ENCODE peak calls at places on chromosomes 4 and X, in seven cellular contexts. J, B, K, W, R, P and H are unnamed samples.

GRCh38 chr4:7414736-7415510 is 19.8 kb downstream of the PSAPL1 start:
- DNase-seq in J (no peak), B (no peak), K (no peak), W (no peak), R (peak), P (no peak), H (no peak)

GRCh38 chrX:23548164-23548563 is 119.1 kb upstream of the PRDX4 start:
- DNase-seq in J (no peak), B (no peak), K (no peak), W (no peak), R (no peak), P (no peak), H (no peak)

GRCh38 chr4:152247271-152247975 is 288.5 kb downstream of the FBXW7 start:
- DNase-seq in J (no peak), B (no peak), K (no peak), W (no peak), R (no peak), P (no peak), H (no peak)

GRCh38 chrX:141732031-141732430 is 33.5 kb upstream of the SPANXD start:
- DNase-seq in J (no peak), B (no peak), K (no peak), W (no peak), R (no peak), P (no peak), H (no peak)

GRCh38 chr4:165079476-165079875 is 25.8 kb downstream of the TRIM75 start:
- DNase-seq in J (no peak), B (no peak), K (no peak), W (peak), R (peak), P (peak), H (peak)

GRCh38 chrX:48475295-48475694 is 704 bp upstream of the FTSJ1 start:
- DNase-seq in J (no peak), B (no peak), K (no peak), W (no peak), R (no peak), P (no peak), H (peak)

GRCh38 chrX:9913041-9913440 is 54.1 kb upstream of the CLDN34 start:
- DNase-seq in J (no peak), B (no peak), K (no peak), W (no peak), R (no peak), P (no peak), H (no peak)

GRCh38 chrX:88886908-88887307 is 139.9 kb downstream of the CPXCR1 start:
- DNase-seq in J (no peak), B (no peak), K (no peak), W (no peak), R (no peak), P (no peak), H (no peak)

GRCh38 chr4:26496207-26496783 is 6.0 kb upstream of the CCKAR start:
- DNase-seq in J (no peak), B (peak), K (no peak), W (no peak), R (no peak), P (no peak), H (no peak)

GRCh38 chr4:16116493-16116990 is 32.7 kb upstream of the PROM1 start:
- DNase-seq in J (no peak), B (peak), K (no peak), W (no peak), R (no peak), P (no peak), H (no peak)

GRCh38 chr4:76689079-76689817 is 208.7 kb downstream of the SOWAHB start:
- DNase-seq in J (no peak), B (no peak), K (peak), W (peak), R (peak), P (peak), H (no peak)

GRCh38 chrX:13090261-13091110 is 46.1 kb upstream of the FAM9C start:
- DNase-seq in J (no peak), B (no peak), K (no peak), W (no peak), R (no peak), P (no peak), H (peak)

GRCh38 chrX:22004866-22005265 is 27.3 kb upstream of the PHEX start:
- DNase-seq in J (no peak), B (no peak), K (no peak), W (no peak), R (no peak), P (no peak), H (no peak)

GRCh38 chr4:176270669-176271068 is 1.6 kb upstream of the ASB5 start:
- DNase-seq in J (no peak), B (no peak), K (peak), W (no peak), R (no peak), P (no peak), H (no peak)

GRCh38 chr4:40165931-40166330 is 30.9 kb upstream of the RHOH start:
- DNase-seq in J (no peak), B (no peak), K (no peak), W (no peak), R (no peak), P (no peak), H (no peak)
- TF ChIP-seq POLR2A in J (no peak), B (no peak), K (no peak), W (no peak), R (no peak), P (no peak), H (no peak)

GRCh38 chr4:677431-678293 is 3.3 kb downstream of the MYL5 start:
- DNase-seq in J (no peak), B (no peak), K (no peak), W (peak), R (no peak), P (peak), H (no peak)

GRCh38 chr4:679571-680083 is 5.3 kb downstream of the MYL5 start:
- DNase-seq in J (no peak), B (no peak), K (no peak), W (no peak), R (no peak), P (no peak), H (no peak)

GRCh38 chr4:678331-678734 is 4.0 kb downstream of the MYL5 start:
- DNase-seq in J (no peak), B (no peak), K (no peak), W (no peak), R (no peak), P (no peak), H (no peak)

GRCh38 chr4:680091-680490 is 5.7 kb downstream of the MYL5 start:
- DNase-seq in J (no peak), B (no peak), K (no peak), W (no peak), R (no peak), P (no peak), H (no peak)

DNA sequence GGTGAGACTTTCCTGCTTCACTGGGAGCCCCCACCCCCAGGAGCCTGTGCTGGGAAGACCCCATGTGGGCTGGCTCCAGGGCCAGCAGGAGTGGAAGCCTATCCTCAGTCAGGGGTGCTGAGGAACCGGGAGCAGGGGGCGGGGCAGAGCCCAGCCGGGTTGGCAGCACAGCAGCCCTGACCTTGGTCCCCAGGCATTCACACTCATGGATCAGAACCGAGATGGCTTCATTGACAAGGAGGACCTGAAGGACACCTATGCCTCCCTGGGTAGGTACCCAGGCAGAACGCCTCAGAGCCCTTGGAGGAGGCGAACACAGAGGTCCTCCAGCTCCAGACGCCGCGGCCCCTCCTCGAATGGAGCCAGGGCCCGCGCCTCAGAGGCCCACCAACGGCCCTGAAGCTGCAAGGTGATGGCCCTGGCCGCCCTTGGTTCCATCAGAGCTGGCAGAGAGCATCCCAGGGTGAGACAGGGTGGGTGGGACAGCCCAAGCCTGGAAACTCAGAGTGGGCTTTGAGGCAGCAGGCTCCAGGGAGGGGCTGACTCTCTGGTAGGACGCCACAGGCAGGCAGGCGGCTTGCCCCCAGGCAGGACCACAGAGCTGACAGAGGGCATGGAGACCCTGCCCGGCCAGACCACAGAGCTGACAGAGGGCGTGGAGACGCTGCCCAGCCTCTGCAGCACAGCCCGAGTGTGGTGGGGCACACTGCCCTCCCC is 4.6 kb downstream of the MYL5 start:
- DNase-seq in J (no peak), B (no peak), K (no peak), W (no peak), R (no peak), P (no peak), H (no peak)
- TF ChIP-seq POLR2A in J (no peak), B (no peak), K (no peak), W (no peak), R (no peak), P (no peak), H (peak)

GRCh38 chrX:115560211-115560977 is 580 bp upstream of the PLS3 start:
- DNase-seq in J (no peak), B (no peak), K (peak), W (peak), R (no peak), P (no peak), H (no peak)

GRCh38 chrX:115561605-115562491 is 874 bp downstream of the PLS3 start:
- DNase-seq in J (no peak), B (peak), K (peak), W (peak), R (peak), P (peak), H (no peak)

GRCh38 chrX:115562492-115562872 is 1.5 kb downstream of the PLS3 start:
- DNase-seq in J (no peak), B (no peak), K (no peak), W (no peak), R (no peak), P (no peak), H (no peak)

GRCh38 chrX:115559672-115560071 is 1.3 kb upstream of the PLS3 start:
- DNase-seq in J (no peak), B (no peak), K (no peak), W (peak), R (no peak), P (no peak), H (no peak)

DNA sequence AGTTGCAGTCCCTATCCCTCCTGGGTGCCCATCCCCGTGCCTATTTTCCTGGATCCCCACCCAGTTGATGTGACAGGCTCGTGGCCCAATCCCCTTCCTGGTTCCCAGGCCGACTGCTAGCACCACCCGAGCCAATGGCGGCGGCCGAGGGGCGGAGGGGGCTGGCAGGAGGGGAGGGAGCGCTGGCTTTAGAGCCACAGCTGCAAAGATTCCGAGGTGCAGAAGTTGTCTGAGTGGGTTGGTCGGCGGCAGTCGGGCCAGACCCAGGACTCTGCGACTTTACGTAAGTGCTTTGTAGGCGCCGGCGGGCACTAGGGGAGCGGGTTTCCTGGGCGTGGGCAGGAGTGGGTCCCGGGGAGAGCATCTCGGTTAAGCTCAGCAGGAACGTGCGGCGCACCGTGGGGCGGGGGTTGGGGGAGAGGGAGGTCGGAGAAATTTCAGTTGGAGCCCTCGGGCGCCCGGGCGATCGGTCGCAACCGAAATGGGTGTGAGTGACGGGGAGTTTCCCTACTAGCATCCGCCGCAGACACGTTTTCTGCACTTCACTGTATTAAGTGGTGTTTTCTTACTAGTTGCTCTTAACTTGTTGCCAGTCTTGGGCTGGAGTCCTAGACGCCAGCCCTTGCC is at the start of gene PLS3:
- DNase-seq in J (no peak), B (peak), K (peak), W (peak), R (peak), P (peak), H (no peak)
- TF ChIP-seq POLR2A in J (no peak), B (peak), K (peak), W (peak), R (no peak), P (peak), H (no peak)

DNA sequence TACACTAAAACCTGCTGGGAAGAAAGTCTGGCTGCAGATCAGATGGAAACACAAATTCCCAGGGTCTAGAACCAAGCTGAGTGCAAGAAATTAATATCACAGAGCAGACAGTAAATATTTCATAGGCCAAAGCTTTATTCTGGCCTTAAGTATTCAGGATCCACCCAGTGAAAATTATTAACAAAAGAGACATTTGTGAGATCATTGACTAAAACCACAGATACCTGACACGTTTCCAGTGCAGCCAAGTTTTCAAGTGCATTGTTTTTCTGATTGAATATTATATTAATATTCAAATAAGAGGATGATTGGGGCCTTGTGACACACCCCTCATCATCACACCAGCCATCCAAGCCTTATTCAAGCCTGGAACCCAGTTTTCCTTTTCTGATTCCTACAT is 10.3 kb downstream of the ELOVL6 start:
- DNase-seq in J (no peak), B (no peak), K (no peak), W (no peak), R (no peak), P (no peak), H (no peak)
- TF ChIP-seq POLR2A in J (no peak), B (no peak), K (no peak), W (no peak), R (no peak), P (no peak), H (no peak)

GRCh38 chr4:20698820-20699219 is 1.4 kb upstream of the PACRGL start:
- DNase-seq in J (no peak), B (no peak), K (no peak), W (no peak), R (no peak), P (no peak), H (peak)

GRCh38 chr4:20696815-20697214 is 3.4 kb upstream of the PACRGL start:
- DNase-seq in J (no peak), B (no peak), K (no peak), W (no peak), R (no peak), P (no peak), H (no peak)

GRCh38 chr4:20698382-20698781 is 1.9 kb upstream of the PACRGL start:
- DNase-seq in J (no peak), B (no peak), K (no peak), W (no peak), R (no peak), P (no peak), H (peak)

DNA sequence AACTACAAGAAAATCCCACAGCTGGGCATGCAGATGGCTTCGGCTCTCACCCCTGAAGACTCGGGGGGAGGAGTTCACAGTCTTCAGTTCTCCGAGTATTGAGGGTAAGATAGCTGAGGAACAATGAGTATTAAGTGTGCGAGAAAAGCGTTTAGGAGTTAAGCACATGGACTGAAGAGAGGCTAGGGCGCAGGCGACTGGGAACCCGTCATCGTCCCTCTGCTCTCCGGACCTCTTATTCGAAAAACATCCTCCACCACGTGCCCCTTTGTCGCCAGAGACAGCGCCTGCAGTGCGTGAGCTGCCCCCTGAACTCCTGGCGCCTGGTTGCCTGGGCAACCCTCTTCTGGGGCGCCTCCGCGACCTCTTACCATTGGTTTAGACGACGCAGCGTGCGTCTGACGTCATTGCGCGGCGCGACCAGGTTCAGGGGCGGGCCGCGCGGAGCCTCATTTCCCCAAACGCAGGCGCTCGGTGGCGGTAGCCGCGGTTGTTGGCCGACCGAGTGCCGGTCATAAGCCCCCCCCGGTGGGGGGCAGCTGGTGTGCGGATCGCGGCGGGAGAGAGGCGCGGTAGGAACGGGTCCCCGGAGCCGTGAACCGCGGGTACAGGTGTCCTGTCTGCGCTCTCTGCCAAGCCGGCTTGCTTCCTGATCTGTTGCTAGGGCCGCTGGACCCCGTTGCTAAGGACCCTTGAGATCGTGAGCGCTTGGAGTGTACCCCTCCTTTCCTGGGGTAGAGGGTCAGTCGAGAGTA is at the start of gene PACRGL:
- DNase-seq in J (peak), B (peak), K (peak), W (peak), R (peak), P (peak), H (peak)
- TF ChIP-seq POLR2A in J (peak), B (peak), K (peak), W (peak), R (no peak), P (peak), H (peak)

GRCh38 chrX:34891391-34891790 is 51.2 kb upstream of the FAM47B start:
- DNase-seq in J (no peak), B (no peak), K (no peak), W (no peak), R (no peak), P (no peak), H (no peak)
- TF ChIP-seq POLR2A in J (no peak), B (no peak), K (no peak), W (no peak), R (no peak), P (no peak), H (no peak)

GRCh38 chr4:88533088-88533790 is 9.7 kb upstream of the PYURF start:
- DNase-seq in J (no peak), B (no peak), K (no peak), W (no peak), R (no peak), P (no peak), H (no peak)

GRCh38 chr4:88535090-88535755 is 11.6 kb upstream of the PYURF start:
- DNase-seq in J (no peak), B (no peak), K (no peak), W (no peak), R (no peak), P (no peak), H (no peak)

GRCh38 chr4:88531549-88531948 is 8.0 kb upstream of the PYURF start:
- DNase-seq in J (no peak), B (no peak), K (no peak), W (no peak), R (no peak), P (no peak), H (no peak)

GRCh38 chr4:88537725-88538124 is 14.1 kb upstream of the PYURF start:
- DNase-seq in J (no peak), B (no peak), K (no peak), W (no peak), R (no peak), P (no peak), H (no peak)

GRCh38 chr4:88533937-88534750 is 10.6 kb upstream of the PYURF start:
- DNase-seq in J (no peak), B (no peak), K (no peak), W (no peak), R (no peak), P (no peak), H (no peak)
- TF ChIP-seq POLR2A in J (no peak), B (no peak), K (no peak), W (no peak), R (no peak), P (no peak), H (no peak)

GRCh38 chr4:120921456-120922389 is 803 bp downstream of the PRDM5 start:
- DNase-seq in J (no peak), B (no peak), K (peak), W (peak), R (peak), P (peak), H (peak)
- TF ChIP-seq POLR2A in J (no peak), B (peak), K (peak), W (peak), R (no peak), P (peak), H (peak)

GRCh38 chrX:74291577-74291963 is 12.4 kb upstream of the ZCCHC13 start:
- DNase-seq in J (no peak), B (no peak), K (no peak), W (no peak), R (no peak), P (no peak), H (no peak)

GRCh38 chrX:74293343-74293946 is 10.5 kb upstream of the ZCCHC13 start:
- DNase-seq in J (no peak), B (no peak), K (peak), W (peak), R (peak), P (peak), H (peak)

GRCh38 chrX:74295102-74295501 is 8.9 kb upstream of the ZCCHC13 start:
- DNase-seq in J (no peak), B (no peak), K (no peak), W (no peak), R (no peak), P (no peak), H (no peak)

GRCh38 chrX:74286950-74287349 is 17.0 kb upstream of the ZCCHC13 start:
- DNase-seq in J (no peak), B (no peak), K (no peak), W (no peak), R (no peak), P (no peak), H (no peak)

DNA sequence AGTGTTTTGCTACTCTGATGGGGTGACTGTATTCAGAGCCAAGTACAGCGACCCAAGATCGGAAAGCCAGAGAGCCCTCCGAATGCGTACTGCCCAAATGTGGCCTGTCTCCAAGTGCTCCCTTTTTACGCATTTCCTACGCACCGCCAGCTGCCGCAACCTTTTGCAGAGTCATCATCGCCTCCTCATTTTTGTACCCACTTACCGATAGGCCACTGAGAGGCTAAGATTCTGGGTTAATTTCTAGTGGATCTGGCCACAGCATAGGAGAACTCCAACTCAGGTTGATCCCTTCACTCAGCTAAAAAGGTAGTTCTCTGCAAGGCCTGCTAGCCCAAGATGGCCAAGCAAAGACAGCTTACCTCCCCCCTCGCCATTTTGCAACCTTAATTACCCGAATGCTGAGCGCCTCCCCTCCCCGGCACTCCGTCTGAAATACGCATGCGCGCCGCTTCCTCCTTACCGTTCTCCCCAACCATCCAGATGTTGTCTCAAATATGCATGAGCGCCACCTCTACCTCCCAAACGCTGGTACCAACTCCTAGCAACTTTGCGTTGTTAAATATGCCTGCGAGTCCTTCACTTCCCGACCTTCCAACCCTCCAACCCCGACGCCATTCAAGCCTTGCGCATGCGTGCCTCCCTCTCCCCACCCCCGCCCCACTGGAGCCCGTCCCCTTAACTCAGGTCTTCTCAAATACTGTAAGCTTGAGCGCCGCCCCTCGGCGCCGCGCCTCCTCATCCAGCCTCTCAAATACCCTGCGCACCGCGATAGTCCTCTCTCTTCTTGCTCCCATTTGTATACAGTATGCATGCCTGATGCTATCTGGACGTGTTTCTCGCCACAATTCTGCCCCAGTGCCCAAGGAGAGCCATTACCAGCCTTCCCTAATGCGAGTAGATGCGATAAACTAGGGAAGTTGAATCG is 11.8 kb upstream of the ZCCHC13 start:
- DNase-seq in J (peak), B (peak), K (peak), W (peak), R (peak), P (peak), H (peak)
- TF ChIP-seq POLR2A in J (peak), B (peak), K (peak), W (peak), R (no peak), P (peak), H (peak)